ENCODE peak calls at places on chromosome 13, in four cellular contexts. R, D, Q and O are unnamed samples.

GRCh38 chr13:51523082-51523518 is 61.2 kb upstream of the WDFY2 start:
- DNase-seq in D (peak), Q (no peak), R (no peak), O (no peak)

GRCh38 chr13:35990196-35990595 is 141.0 kb downstream of the DCLK1 start:
- DNase-seq in Q (no peak), D (no peak), R (no peak), O (no peak)

GRCh38 chr13:73622375-73622774 is 511.8 kb downstream of the KLF12 start:
- DNase-seq in R (no peak), Q (no peak), D (no peak), O (peak)

GRCh38 chr13:40681341-40682051 is 15.1 kb upstream of the FOXO1 start:
- DNase-seq in Q (no peak), D (no peak), R (peak), O (peak)

GRCh38 chr13:48726711-48727110 is 73.0 kb downstream of the CYSLTR2 start:
- DNase-seq in Q (no peak), D (no peak), R (no peak), O (no peak)

GRCh38 chr13:101433895-101434294 is 17.6 kb upstream of the NALCN start:
- DNase-seq in Q (no peak), D (no peak), R (no peak), O (no peak)

GRCh38 chr13:32284927-32285632 is 30.1 kb downstream of the ZAR1L start:
- DNase-seq in Q (no peak), R (no peak), D (peak), O (peak)

GRCh38 chr13:85565652-85566051 is 233.6 kb downstream of the SLITRK6 start:
- DNase-seq in R (no peak), D (no peak), Q (no peak), O (no peak)

GRCh38 chr13:65679240-65679639 is 1550.9 kb downstream of the PCDH9 start:
- DNase-seq in Q (no peak), R (no peak), D (no peak), O (no peak)

GRCh38 chr13:85864963-85865530 is 65.8 kb upstream of the SLITRK6 start:
- DNase-seq in Q (no peak), D (peak), R (no peak), O (no peak)

GRCh38 chr13:113933901-113934300 is 40.0 kb downstream of the C13orf46 start:
- DNase-seq in R (no peak), Q (no peak), D (no peak), O (no peak)

GRCh38 chr13:78602561-78603239 is 652 bp downstream of the POU4F1 start:
- DNase-seq in Q (no peak), D (no peak), R (peak), O (no peak)

GRCh38 chr13:59680429-59681024 is 483.2 kb downstream of the DIAPH3 start:
- DNase-seq in R (peak), D (no peak), Q (no peak), O (peak)

GRCh38 chr13:26499209-26499601 is 58.3 kb upstream of the WASF3 start:
- DNase-seq in R (no peak), Q (no peak), D (no peak), O (no peak)

GRCh38 chr13:26497991-26498423 is 59.5 kb upstream of the WASF3 start:
- DNase-seq in Q (no peak), D (no peak), R (no peak), O (peak)

GRCh38 chr13:26500618-26501320 is 56.7 kb upstream of the WASF3 start:
- DNase-seq in R (no peak), Q (no peak), D (no peak), O (peak)

GRCh38 chr13:26495749-26496148 is 61.7 kb upstream of the WASF3 start:
- DNase-seq in Q (no peak), R (no peak), D (no peak), O (no peak)

DNA sequence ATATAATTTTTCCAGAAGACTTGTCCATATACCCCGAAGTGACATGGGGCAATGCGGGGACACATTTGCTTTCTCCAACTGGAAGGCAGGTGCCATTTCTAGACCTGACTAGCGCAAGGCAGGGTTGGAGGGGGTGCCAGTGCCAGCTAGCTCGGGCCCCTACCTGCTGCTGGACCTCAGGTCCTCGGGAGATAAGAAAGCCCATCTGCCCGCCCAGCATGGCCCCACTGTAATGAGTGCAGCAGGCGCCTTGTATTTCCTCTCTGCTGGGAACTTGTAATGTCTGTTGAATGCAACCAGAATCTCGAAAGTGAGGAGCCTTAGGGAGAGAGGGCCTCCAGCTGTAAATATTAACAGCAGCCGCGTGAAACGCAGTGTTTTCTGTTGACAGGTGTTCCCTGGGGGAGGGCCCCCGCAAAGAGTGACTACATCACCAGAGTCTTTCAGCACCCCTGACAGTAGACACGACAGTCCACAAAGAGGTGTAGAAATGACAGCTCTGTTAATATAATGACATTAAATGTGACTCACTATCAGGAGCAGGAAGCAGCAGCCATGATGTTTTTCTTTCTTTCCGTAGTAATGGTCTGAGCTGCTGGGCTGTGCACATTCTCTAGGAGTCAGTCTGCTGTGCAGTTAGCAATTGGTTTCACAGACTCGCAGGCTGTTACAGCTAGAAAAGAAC is 58.8 kb upstream of the WASF3 start:
- DNase-seq in Q (no peak), R (no peak), D (no peak), O (peak)
- TF ChIP-seq MYC in Q (no peak), R (no peak), D (no peak), O (no peak)

DNA sequence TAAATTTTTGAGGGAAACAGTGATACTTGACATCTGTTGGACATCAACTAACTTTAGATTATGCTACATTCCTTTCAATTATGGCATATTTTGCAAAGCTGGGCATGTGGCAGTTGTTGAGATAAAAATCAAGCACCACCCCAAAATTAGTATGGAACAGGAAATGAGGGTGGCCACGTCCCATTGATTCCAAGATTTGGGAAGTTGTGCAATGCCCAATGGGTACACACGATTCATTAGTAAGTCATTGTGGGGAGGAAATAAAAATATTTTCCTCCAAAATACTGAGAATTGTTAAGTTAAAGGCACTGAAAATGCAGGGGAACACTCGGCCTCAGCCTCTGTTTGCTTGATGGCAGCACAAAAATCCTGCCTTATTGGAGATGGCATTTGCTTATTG is 7.6 kb downstream of the ERICH6B start:
- DNase-seq in R (no peak), Q (no peak), D (no peak), O (no peak)
- H3K27ac ChIP-seq in R (no peak), Q (no peak), D (no peak), O (no peak)

DNA sequence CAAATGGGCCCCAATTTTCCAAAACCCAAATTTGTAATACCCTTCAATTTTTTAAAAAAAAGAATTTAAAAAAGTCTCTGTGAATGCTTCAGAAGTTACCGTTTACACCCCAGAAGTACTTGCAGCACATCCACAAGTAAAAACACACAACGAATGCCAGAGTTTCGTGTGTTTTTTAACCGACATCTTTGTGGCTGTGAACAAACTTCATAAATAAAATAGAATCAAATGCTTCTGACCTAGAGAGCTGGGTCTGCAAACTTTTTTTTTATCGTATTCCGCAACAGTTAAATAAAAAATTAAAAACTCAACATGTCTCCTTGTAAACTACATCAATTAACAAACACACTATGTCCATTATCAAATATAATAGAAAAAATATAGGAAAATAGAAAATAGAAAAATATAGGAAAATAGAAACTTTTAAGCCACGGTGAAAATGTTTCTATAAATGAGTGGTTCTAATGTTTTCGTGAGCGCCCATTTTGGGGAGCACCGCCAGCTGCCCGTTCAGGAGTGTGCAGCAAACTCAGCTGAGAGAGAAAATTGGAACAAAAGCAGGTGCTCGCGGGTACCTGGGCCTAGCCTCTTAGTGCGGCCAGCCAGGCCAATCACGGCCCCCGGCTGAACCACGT is 384 bp upstream of the PDX1 start:
- DNase-seq in Q (no peak), D (peak), R (peak), O (no peak)
- TF ChIP-seq EZH2 in Q (no peak), D (no peak), R (no peak), O (no peak)

GRCh38 chr13:41746259-41746658 is 214.7 kb downstream of the VWA8 start:
- DNase-seq in R (no peak), D (no peak), Q (no peak), O (no peak)
- TF ChIP-seq MYC in R (no peak), D (no peak), Q (no peak), O (no peak)